ENCODE peak calls at places on chromosomes 6 and 20, in ten cellular contexts. E, A, L, W, V, N, H, B, G and S are unnamed samples. For H3K4me1, the result is how much of the 10 kb centered on the place peaks cover.

GRCh38 chr20:62411479-62412193 is 4.6 kb upstream of the CABLES2 start:
- DNase-seq in E (no peak), A (no peak), L (no peak), W (peak), V (no peak), N (no peak), H (no peak), B (no peak), G (no peak), S (no peak)

GRCh38 chr20:49699200-49699992 is 14.3 kb downstream of the B4GALT5 start:
- DNase-seq in E (no peak), A (no peak), L (no peak), W (peak), V (no peak), N (no peak), H (no peak), B (peak), G (no peak), S (no peak)

GRCh38 chr20:58718121-58718563 is 25.5 kb downstream of the NPEPL1 start:
- DNase-seq in E (peak), A (no peak), L (no peak), W (no peak), V (no peak), N (peak), H (peak), B (no peak), G (no peak), S (peak)

GRCh38 chr6:111306104-111306888 is 176.7 kb downstream of the REV3L start:
- DNase-seq in E (no peak), A (no peak), L (no peak), W (peak), V (no peak), N (no peak), H (no peak), B (no peak), G (no peak), S (no peak)

GRCh38 chr20:60009826-60010616 is 51.8 kb downstream of the CDH26 start:
- DNase-seq in E (no peak), A (no peak), L (no peak), W (no peak), V (no peak), N (no peak), H (no peak), B (no peak), G (no peak), S (no peak)

GRCh38 chr6:46376562-46376969 is 114.7 kb downstream of the RCAN2 start:
- DNase-seq in E (no peak), A (no peak), L (no peak), W (no peak), V (no peak), N (no peak), H (no peak), B (no peak), G (no peak), S (no peak)

GRCh38 chr6:24439858-24440539 is 37.3 kb downstream of the MRS2 start:
- DNase-seq in E (no peak), A (no peak), L (no peak), W (no peak), V (no peak), N (no peak), H (no peak), B (no peak), G (no peak), S (no peak)

GRCh38 chr6:14817068-14817467 is 428.8 kb upstream of the JARID2 start:
- DNase-seq in E (no peak), A (no peak), L (no peak), W (peak), V (no peak), N (no peak), H (no peak), B (no peak), G (no peak), S (no peak)

GRCh38 chr6:53906103-53906502 is 111.3 kb downstream of the LRRC1 start:
- DNase-seq in E (no peak), A (no peak), L (no peak), W (no peak), V (no peak), N (no peak), H (no peak), B (no peak), G (no peak), S (no peak)

GRCh38 chr20:62709537-62709905 is 885 bp downstream of the NTSR1 start:
- DNase-seq in E (no peak), A (no peak), L (no peak), W (no peak), V (no peak), N (no peak), H (no peak), B (no peak), G (no peak), S (no peak)

GRCh38 chr20:1322511-1323245 is 6.3 kb downstream of the SDCBP2 start:
- DNase-seq in E (no peak), A (no peak), L (no peak), W (no peak), V (peak), N (peak), H (peak), B (no peak), G (no peak), S (peak)

GRCh38 chr6:138691595-138692057 is 81.9 kb upstream of the CCDC28A start:
- DNase-seq in E (no peak), A (peak), L (no peak), W (peak), V (no peak), N (no peak), H (no peak), B (peak), G (no peak), S (no peak)

GRCh38 chr6:106608080-106608668 is 21.1 kb downstream of the RTN4IP1 start:
- DNase-seq in E (no peak), A (peak), L (no peak), W (peak), V (no peak), N (no peak), H (no peak), B (peak), G (no peak), S (no peak)

GRCh38 chr6:16901777-16902176 is 140.5 kb upstream of the ATXN1 start:
- DNase-seq in E (no peak), A (no peak), L (peak), W (no peak), V (peak), N (peak), H (peak), B (no peak), G (peak), S (no peak)

GRCh38 chr6:119273287-119273686 is 76.3 kb downstream of the MAN1A1 start:
- DNase-seq in E (no peak), A (no peak), L (no peak), W (no peak), V (no peak), N (no peak), H (no peak), B (no peak), G (no peak), S (no peak)

GRCh38 chr6:1600764-1601615 is 8.7 kb upstream of the FOXC1 start:
- DNase-seq in E (no peak), A (no peak), L (no peak), W (peak), V (no peak), N (peak), H (no peak), B (no peak), G (no peak), S (peak)

GRCh38 chr6:136550045-136550329 is 235 bp downstream of the MAP7 start:
- DNase-seq in E (no peak), A (no peak), L (peak), W (no peak), V (no peak), N (peak), H (no peak), B (peak), G (no peak), S (no peak)

GRCh38 chr6:108106694-108107093 is 32.2 kb upstream of the OSTM1 start:
- DNase-seq in E (no peak), A (no peak), L (no peak), W (no peak), V (no peak), N (no peak), H (no peak), B (no peak), G (no peak), S (no peak)

GRCh38 chr6:92589970-92590369 is 829.4 kb downstream of the EPHA7 start:
- DNase-seq in E (no peak), A (no peak), L (no peak), W (no peak), V (no peak), N (no peak), H (no peak), B (no peak), G (no peak), S (no peak)

GRCh38 chr6:144845181-144845580 is 560.0 kb downstream of the UTRN start:
- DNase-seq in E (no peak), A (no peak), L (no peak), W (no peak), V (no peak), N (no peak), H (no peak), B (no peak), G (no peak), S (no peak)

GRCh38 chr6:26156105-26156849 is 69.0 kb downstream of the HFE start:
- DNase-seq in E (peak), A (peak), L (peak), W (peak), V (peak), N (peak), H (peak), B (peak), G (peak), S (peak)

GRCh38 chr6:169169941-169170582 is 83.6 kb downstream of the THBS2 start:
- DNase-seq in E (peak), A (no peak), L (no peak), W (no peak), V (no peak), N (no peak), H (peak), B (no peak), G (no peak), S (no peak)

GRCh38 chr6:108097882-108098281 is 23.3 kb upstream of the OSTM1 start:
- DNase-seq in E (no peak), A (no peak), L (no peak), W (no peak), V (no peak), N (no peak), H (no peak), B (no peak), G (no peak), S (no peak)

GRCh38 chr6:119395192-119395591 is 45.6 kb upstream of the MAN1A1 start:
- DNase-seq in E (no peak), A (no peak), L (no peak), W (peak), V (no peak), N (no peak), H (no peak), B (no peak), G (no peak), S (no peak)

GRCh38 chr6:149236584-149236983 is 80.9 kb upstream of the TAB2 start:
- DNase-seq in E (no peak), A (no peak), L (no peak), W (no peak), V (no peak), N (no peak), H (no peak), B (no peak), G (no peak), S (no peak)

GRCh38 chr6:167993169-167993568 is 4.3 kb upstream of the KIF25 start:
- DNase-seq in E (no peak), A (no peak), L (peak), W (no peak), V (peak), N (no peak), H (no peak), B (no peak), G (no peak), S (no peak)

GRCh38 chr20:64182146-64182865 is 18.1 kb downstream of the MYT1 start:
- DNase-seq in E (no peak), A (no peak), L (no peak), W (no peak), V (no peak), N (no peak), H (no peak), B (no peak), G (peak), S (no peak)

GRCh38 chr6:29447670-29448069 is 8.6 kb downstream of the OR10C1 start:
- DNase-seq in E (no peak), A (no peak), L (no peak), W (no peak), V (no peak), N (no peak), H (no peak), B (no peak), G (no peak), S (no peak)

GRCh38 chr20:9945406-9945805 is 89.4 kb upstream of the ANKEF1 start:
- DNase-seq in E (no peak), A (peak), L (no peak), W (peak), V (no peak), N (no peak), H (no peak), B (no peak), G (no peak), S (no peak)

GRCh38 chr20:56428388-56428787 is 16.3 kb downstream of the CASS4 start:
- DNase-seq in E (peak), A (no peak), L (no peak), W (no peak), V (no peak), N (no peak), H (no peak), B (no peak), G (no peak), S (no peak)

GRCh38 chr6:16257999-16258708 is 19.8 kb downstream of the GMPR start:
- DNase-seq in E (no peak), A (no peak), L (no peak), W (no peak), V (peak), N (no peak), H (peak), B (no peak), G (no peak), S (no peak)

GRCh38 chr6:138410972-138411667 is 7.1 kb downstream of the HEBP2 start:
- DNase-seq in E (no peak), A (peak), L (no peak), W (no peak), V (no peak), N (no peak), H (no peak), B (no peak), G (no peak), S (no peak)

GRCh38 chr6:127121637-127121960 is 3.1 kb downstream of the RSPO3 start:
- DNase-seq in E (no peak), A (no peak), L (no peak), W (no peak), V (no peak), N (no peak), H (no peak), B (no peak), G (no peak), S (no peak)

GRCh38 chr6:127120787-127121636 is 2.5 kb downstream of the RSPO3 start:
- DNase-seq in E (peak), A (peak), L (peak), W (peak), V (peak), N (peak), H (peak), B (peak), G (peak), S (peak)

GRCh38 chr6:127118505-127119360 is at the start of gene RSPO3:
- DNase-seq in E (no peak), A (no peak), L (no peak), W (no peak), V (peak), N (peak), H (peak), B (peak), G (peak), S (peak)

GRCh38 chr6:127119361-127120108 is 1.1 kb downstream of the RSPO3 start:
- DNase-seq in E (no peak), A (no peak), L (no peak), W (no peak), V (peak), N (peak), H (peak), B (peak), G (peak), S (peak)

DNA sequence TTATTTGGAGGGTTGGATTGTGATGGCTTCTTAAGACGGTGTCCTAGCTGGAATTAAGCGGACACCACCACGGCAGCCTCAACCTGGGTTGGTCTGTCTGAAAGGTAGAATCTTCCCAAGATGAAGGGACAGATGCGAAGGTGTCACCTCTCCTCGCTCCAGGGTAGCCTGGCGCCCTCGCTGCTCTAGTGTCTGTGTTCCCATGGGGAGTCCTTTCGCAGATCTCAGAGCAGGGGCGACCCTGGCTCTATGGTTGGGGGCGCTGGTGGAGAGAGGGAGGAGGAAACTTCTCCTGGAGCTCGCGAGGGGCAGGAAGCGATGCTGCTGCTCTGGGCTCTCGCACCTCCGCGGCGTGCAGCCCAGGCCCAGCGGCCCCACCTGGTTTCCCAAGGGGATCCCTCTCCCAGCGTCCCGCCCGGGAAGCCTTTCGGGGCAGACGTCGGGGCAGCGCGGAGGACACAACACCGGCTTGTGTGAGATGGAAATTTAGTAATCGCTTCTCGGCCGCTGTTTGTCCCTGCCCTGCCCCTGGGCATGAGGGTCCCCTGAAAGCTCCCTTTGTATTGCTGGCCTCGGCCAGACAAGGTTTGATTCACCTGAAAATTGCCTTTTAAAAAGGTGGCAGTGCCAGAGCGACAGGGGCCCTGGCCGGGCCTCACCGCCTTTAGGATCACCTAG is 1.8 kb downstream of the RSPO3 start:
- DNase-seq in E (no peak), A (no peak), L (no peak), W (no peak), V (peak), N (peak), H (peak), B (no peak), G (peak), S (no peak)
- H3K4me3 ChIP-seq in E (no peak), A (no peak), L (peak), W (no peak), V (peak), N (no peak), H (peak), B (peak), G (peak), S (peak)

GRCh38 chr6:131762984-131763383 is 44.8 kb upstream of the ENPP1 start:
- DNase-seq in E (no peak), A (no peak), L (no peak), W (no peak), V (no peak), N (no peak), H (no peak), B (no peak), G (no peak), S (no peak)
- H3K4me1 ChIP-seq in E (under half), A (under half), L (under half), W (under half), V (under half), N (under half), H (under half), B (under half), G (under half), S (under half)

DNA sequence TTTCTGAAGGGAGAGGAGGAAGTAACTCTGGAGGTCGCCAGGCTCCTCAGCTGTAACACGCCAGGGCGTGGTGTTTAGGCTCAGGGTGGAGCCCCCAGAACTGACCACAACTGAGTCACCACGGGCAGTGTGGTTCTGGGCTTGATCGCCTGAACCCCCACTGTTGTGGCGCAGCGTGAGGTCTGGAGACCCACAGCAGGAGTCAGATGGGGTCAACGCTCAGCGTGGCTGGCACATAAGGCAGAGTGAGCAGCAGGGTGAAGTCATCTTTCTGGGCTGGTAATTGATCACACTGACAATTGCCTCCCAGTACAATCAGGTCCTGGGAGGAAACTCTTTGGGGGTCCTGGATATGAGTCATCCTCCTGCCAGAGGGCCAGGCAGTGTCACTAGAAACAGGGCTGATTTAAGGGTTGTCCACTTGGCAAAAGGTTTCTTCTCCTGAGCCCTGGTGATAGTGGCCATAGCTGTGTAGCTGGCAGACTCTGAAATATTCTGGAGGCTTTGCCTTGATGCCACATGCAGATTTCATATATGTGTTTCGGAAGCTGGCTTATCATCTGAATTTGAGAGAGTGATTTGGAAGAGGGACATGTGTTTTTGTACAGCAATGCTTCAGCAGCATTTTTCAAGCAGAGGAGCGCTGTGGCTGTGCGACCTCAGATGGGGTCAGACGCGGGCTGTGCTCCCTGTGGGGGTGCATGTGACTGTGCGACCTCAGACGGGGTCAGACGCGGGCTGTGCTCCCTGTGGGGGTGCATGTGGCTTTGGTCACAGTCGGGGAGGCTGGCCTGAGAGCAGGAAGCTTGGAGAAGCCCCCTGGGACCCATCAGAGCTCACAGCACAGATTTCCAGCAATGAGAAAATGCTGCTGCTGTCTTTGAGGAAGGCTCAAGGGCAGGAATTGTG is 50.0 kb downstream of the SYNJ2 start:
- DNase-seq in E (peak), A (peak), L (peak), W (no peak), V (no peak), N (peak), H (peak), B (no peak), G (peak), S (no peak)
- H3K4me3 ChIP-seq in E (no peak), A (peak), L (no peak), W (no peak), V (no peak), N (no peak), H (no peak), B (no peak), G (no peak), S (no peak)

DNA sequence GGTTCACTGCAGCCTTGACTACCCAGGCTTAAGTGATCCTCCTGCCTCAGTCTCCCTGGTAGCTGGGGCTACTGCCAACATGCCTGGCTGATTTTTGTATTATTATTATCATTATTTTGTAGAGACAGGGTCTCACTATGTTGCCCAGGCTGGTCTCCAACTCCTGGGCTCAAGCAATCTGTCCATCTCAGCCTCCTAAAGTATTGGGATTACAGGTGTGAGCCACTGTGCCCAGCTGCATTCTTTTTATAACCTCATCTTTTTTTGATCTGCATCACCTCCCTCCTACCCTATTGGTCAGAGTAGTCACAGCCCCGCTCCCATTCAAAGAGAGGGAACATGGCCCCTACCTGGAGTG is 23.6 kb upstream of the IER3 start:
- DNase-seq in E (no peak), A (no peak), L (no peak), W (no peak), V (no peak), N (no peak), H (no peak), B (no peak), G (no peak), S (no peak)
- H3K4me1 ChIP-seq in E (half or more), A (half or more), L (half or more), W (under half), V (under half), N (under half), H (under half), B (half or more), G (under half), S (under half)